ENCODE peak calls at places on chromosome 16, in nine cellular contexts. One of them, this sample, is unnamed.

GRCh38 chr16:71626018-71626857 is at the start of gene MARVELD3:
- DNase-seq in breast epithelium: peak
- DNase-seq in HepG2: peak
- DNase-seq in GM23338: peak
- DNase-seq in sigmoid colon: no peak
- DNase-seq in SK-N-MC: no peak
- DNase-seq in esophagus muscularis mucosa: no peak
- DNase-seq in transverse colon: peak
- DNase-seq in Panc1: no peak
- DNase-seq in this sample: peak

GRCh38 chr16:58249388-58249779 is 45.4 kb downstream of the PRSS54 start:
- DNase-seq in sigmoid colon: no peak
- DNase-seq in Panc1: no peak
- DNase-seq in esophagus muscularis mucosa: no peak
- DNase-seq in transverse colon: no peak
- DNase-seq in breast epithelium: no peak
- DNase-seq in HepG2: no peak
- DNase-seq in GM23338: no peak
- DNase-seq in SK-N-MC: no peak
- DNase-seq in this sample: no peak

GRCh38 chr16:67150833-67151396 is at the start of gene B3GNT9:
- DNase-seq in esophagus muscularis mucosa: no peak
- DNase-seq in Panc1: no peak
- DNase-seq in HepG2: peak
- DNase-seq in sigmoid colon: peak
- DNase-seq in transverse colon: peak
- DNase-seq in SK-N-MC: no peak
- DNase-seq in GM23338: peak
- DNase-seq in breast epithelium: no peak
- DNase-seq in this sample: peak

GRCh38 chr16:88633684-88634140 is 4.7 kb upstream of the IL17C start:
- DNase-seq in esophagus muscularis mucosa: no peak
- DNase-seq in HepG2: peak
- DNase-seq in Panc1: no peak
- DNase-seq in GM23338: peak
- DNase-seq in breast epithelium: no peak
- DNase-seq in SK-N-MC: no peak
- DNase-seq in sigmoid colon: no peak
- DNase-seq in transverse colon: peak
- DNase-seq in this sample: peak

GRCh38 chr16:86732621-86733297 is 154.4 kb downstream of the FOXL1 start:
- DNase-seq in breast epithelium: no peak
- DNase-seq in esophagus muscularis mucosa: no peak
- DNase-seq in HepG2: no peak
- DNase-seq in GM23338: peak
- DNase-seq in Panc1: no peak
- DNase-seq in SK-N-MC: no peak
- DNase-seq in sigmoid colon: peak
- DNase-seq in transverse colon: no peak
- DNase-seq in this sample: no peak

GRCh38 chr16:35431829-35432663 is 1972.6 kb downstream of the TP53TG3F start:
- DNase-seq in sigmoid colon: no peak
- DNase-seq in Panc1: peak
- DNase-seq in breast epithelium: no peak
- DNase-seq in esophagus muscularis mucosa: no peak
- DNase-seq in HepG2: no peak
- DNase-seq in transverse colon: no peak
- DNase-seq in SK-N-MC: no peak
- DNase-seq in GM23338: peak
- DNase-seq in this sample: no peak

GRCh38 chr16:19439483-19439882 is 21.8 kb downstream of the TMC5 start:
- DNase-seq in esophagus muscularis mucosa: no peak
- DNase-seq in HepG2: no peak
- DNase-seq in GM23338: no peak
- DNase-seq in sigmoid colon: no peak
- DNase-seq in breast epithelium: no peak
- DNase-seq in transverse colon: no peak
- DNase-seq in Panc1: no peak
- DNase-seq in SK-N-MC: no peak
- DNase-seq in this sample: no peak

GRCh38 chr16:8905168-8905762 is 23.1 kb downstream of the LITAFD start:
- DNase-seq in esophagus muscularis mucosa: no peak
- DNase-seq in Panc1: peak
- DNase-seq in SK-N-MC: no peak
- DNase-seq in GM23338: peak
- DNase-seq in HepG2: peak
- DNase-seq in sigmoid colon: no peak
- DNase-seq in transverse colon: no peak
- DNase-seq in breast epithelium: no peak
- DNase-seq in this sample: no peak

GRCh38 chr16:57616871-57617270 is 11.6 kb upstream of the ADGRG1 start:
- DNase-seq in sigmoid colon: peak
- DNase-seq in HepG2: no peak
- DNase-seq in GM23338: no peak
- DNase-seq in breast epithelium: no peak
- DNase-seq in SK-N-MC: no peak
- DNase-seq in transverse colon: no peak
- DNase-seq in esophagus muscularis mucosa: no peak
- DNase-seq in Panc1: no peak
- DNase-seq in this sample: peak

GRCh38 chr16:57318240-57318970 is 33.9 kb upstream of the PLLP start:
- DNase-seq in breast epithelium: no peak
- DNase-seq in esophagus muscularis mucosa: peak
- DNase-seq in SK-N-MC: no peak
- DNase-seq in Panc1: no peak
- DNase-seq in GM23338: peak
- DNase-seq in sigmoid colon: peak
- DNase-seq in HepG2: no peak
- DNase-seq in transverse colon: no peak
- DNase-seq in this sample: no peak

GRCh38 chr16:67256701-67257230 is 8.0 kb downstream of the SLC9A5 start:
- DNase-seq in SK-N-MC: no peak
- DNase-seq in breast epithelium: no peak
- DNase-seq in sigmoid colon: peak
- DNase-seq in transverse colon: no peak
- DNase-seq in HepG2: no peak
- DNase-seq in esophagus muscularis mucosa: no peak
- DNase-seq in Panc1: no peak
- DNase-seq in GM23338: no peak
- DNase-seq in this sample: no peak

GRCh38 chr16:19677403-19677802 is 40.6 kb downstream of the KNOP1 start:
- DNase-seq in SK-N-MC: no peak
- DNase-seq in Panc1: no peak
- DNase-seq in esophagus muscularis mucosa: no peak
- DNase-seq in transverse colon: no peak
- DNase-seq in breast epithelium: no peak
- DNase-seq in sigmoid colon: no peak
- DNase-seq in HepG2: no peak
- DNase-seq in GM23338: no peak
- DNase-seq in this sample: no peak

GRCh38 chr16:85554791-85555548 is 58.2 kb upstream of the GSE1 start:
- DNase-seq in transverse colon: peak
- DNase-seq in breast epithelium: no peak
- DNase-seq in GM23338: peak
- DNase-seq in Panc1: no peak
- DNase-seq in esophagus muscularis mucosa: no peak
- DNase-seq in sigmoid colon: peak
- DNase-seq in HepG2: no peak
- DNase-seq in SK-N-MC: no peak
- DNase-seq in this sample: peak
- TF ChIP-seq POLR2AphosphoS5 in transverse colon: peak
- TF ChIP-seq POLR2AphosphoS5 in breast epithelium: no peak
- TF ChIP-seq POLR2AphosphoS5 in GM23338: no peak
- TF ChIP-seq POLR2AphosphoS5 in Panc1: peak
- TF ChIP-seq POLR2AphosphoS5 in esophagus muscularis mucosa: peak
- TF ChIP-seq POLR2AphosphoS5 in sigmoid colon: peak
- TF ChIP-seq POLR2AphosphoS5 in HepG2: no peak
- TF ChIP-seq POLR2AphosphoS5 in SK-N-MC: no peak
- TF ChIP-seq POLR2AphosphoS5 in this sample: peak

GRCh38 chr16:74991268-74991592 is 6.3 kb upstream of the WDR59 start:
- DNase-seq in HepG2: no peak
- DNase-seq in transverse colon: no peak
- DNase-seq in esophagus muscularis mucosa: no peak
- DNase-seq in Panc1: no peak
- DNase-seq in SK-N-MC: no peak
- DNase-seq in GM23338: no peak
- DNase-seq in sigmoid colon: no peak
- DNase-seq in breast epithelium: no peak
- DNase-seq in this sample: no peak
- H3K27ac ChIP-seq in HepG2: peak
- H3K27ac ChIP-seq in transverse colon: peak
- H3K27ac ChIP-seq in esophagus muscularis mucosa: no peak
- H3K27ac ChIP-seq in Panc1: no peak
- H3K27ac ChIP-seq in SK-N-MC: no peak
- H3K27ac ChIP-seq in GM23338: no peak
- H3K27ac ChIP-seq in sigmoid colon: peak
- H3K27ac ChIP-seq in breast epithelium: peak
- H3K27ac ChIP-seq in this sample: peak

GRCh38 chr16:49278567-49278827 is 3.1 kb downstream of the CBLN1 start:
- DNase-seq in GM23338: no peak
- DNase-seq in HepG2: no peak
- DNase-seq in esophagus muscularis mucosa: no peak
- DNase-seq in breast epithelium: no peak
- DNase-seq in transverse colon: no peak
- DNase-seq in Panc1: no peak
- DNase-seq in sigmoid colon: no peak
- DNase-seq in SK-N-MC: no peak
- DNase-seq in this sample: no peak

GRCh38 chr16:49276646-49277385 is 4.8 kb downstream of the CBLN1 start:
- DNase-seq in transverse colon: no peak
- DNase-seq in Panc1: no peak
- DNase-seq in esophagus muscularis mucosa: peak
- DNase-seq in sigmoid colon: no peak
- DNase-seq in HepG2: no peak
- DNase-seq in GM23338: peak
- DNase-seq in SK-N-MC: no peak
- DNase-seq in breast epithelium: no peak
- DNase-seq in this sample: no peak

GRCh38 chr16:49277386-49277742 is 4.3 kb downstream of the CBLN1 start:
- DNase-seq in GM23338: peak
- DNase-seq in HepG2: no peak
- DNase-seq in SK-N-MC: no peak
- DNase-seq in Panc1: no peak
- DNase-seq in esophagus muscularis mucosa: peak
- DNase-seq in transverse colon: no peak
- DNase-seq in sigmoid colon: no peak
- DNase-seq in breast epithelium: no peak
- DNase-seq in this sample: no peak

GRCh38 chr16:49278944-49279725 is 2.5 kb downstream of the CBLN1 start:
- DNase-seq in HepG2: no peak
- DNase-seq in Panc1: no peak
- DNase-seq in GM23338: peak
- DNase-seq in sigmoid colon: no peak
- DNase-seq in SK-N-MC: no peak
- DNase-seq in transverse colon: no peak
- DNase-seq in esophagus muscularis mucosa: peak
- DNase-seq in breast epithelium: no peak
- DNase-seq in this sample: no peak

GRCh38 chr16:49277766-49278566 is 3.7 kb downstream of the CBLN1 start:
- DNase-seq in SK-N-MC: no peak
- DNase-seq in esophagus muscularis mucosa: peak
- DNase-seq in GM23338: peak
- DNase-seq in transverse colon: no peak
- DNase-seq in HepG2: no peak
- DNase-seq in sigmoid colon: no peak
- DNase-seq in Panc1: no peak
- DNase-seq in breast epithelium: no peak
- DNase-seq in this sample: no peak
- H3K4me3 ChIP-seq in SK-N-MC: no peak
- H3K4me3 ChIP-seq in esophagus muscularis mucosa: peak
- H3K4me3 ChIP-seq in GM23338: peak
- H3K4me3 ChIP-seq in transverse colon: no peak
- H3K4me3 ChIP-seq in HepG2: no peak
- H3K4me3 ChIP-seq in sigmoid colon: no peak
- H3K4me3 ChIP-seq in Panc1: no peak
- H3K4me3 ChIP-seq in breast epithelium: no peak
- H3K4me3 ChIP-seq in this sample: peak

GRCh38 chr16:30083216-30084055 is 7.6 kb downstream of the PPP4C start:
- DNase-seq in breast epithelium: no peak
- DNase-seq in transverse colon: no peak
- DNase-seq in Panc1: no peak
- DNase-seq in esophagus muscularis mucosa: no peak
- DNase-seq in SK-N-MC: no peak
- DNase-seq in sigmoid colon: no peak
- DNase-seq in HepG2: no peak
- DNase-seq in GM23338: no peak
- DNase-seq in this sample: no peak

GRCh38 chr16:30085247-30085646 is 6.5 kb downstream of the TBX6 start:
- DNase-seq in Panc1: no peak
- DNase-seq in esophagus muscularis mucosa: no peak
- DNase-seq in breast epithelium: no peak
- DNase-seq in SK-N-MC: no peak
- DNase-seq in GM23338: no peak
- DNase-seq in transverse colon: no peak
- DNase-seq in HepG2: no peak
- DNase-seq in sigmoid colon: no peak
- DNase-seq in this sample: no peak

GRCh38 chr16:30085820-30086219 is 5.9 kb downstream of the TBX6 start:
- DNase-seq in SK-N-MC: no peak
- DNase-seq in GM23338: no peak
- DNase-seq in breast epithelium: no peak
- DNase-seq in HepG2: no peak
- DNase-seq in Panc1: no peak
- DNase-seq in esophagus muscularis mucosa: no peak
- DNase-seq in sigmoid colon: no peak
- DNase-seq in transverse colon: no peak
- DNase-seq in this sample: no peak

GRCh38 chr16:30084816-30085159 is 6.9 kb downstream of the TBX6 start:
- DNase-seq in HepG2: no peak
- DNase-seq in Panc1: no peak
- DNase-seq in transverse colon: no peak
- DNase-seq in breast epithelium: no peak
- DNase-seq in SK-N-MC: no peak
- DNase-seq in GM23338: no peak
- DNase-seq in sigmoid colon: peak
- DNase-seq in esophagus muscularis mucosa: no peak
- DNase-seq in this sample: no peak

DNA sequence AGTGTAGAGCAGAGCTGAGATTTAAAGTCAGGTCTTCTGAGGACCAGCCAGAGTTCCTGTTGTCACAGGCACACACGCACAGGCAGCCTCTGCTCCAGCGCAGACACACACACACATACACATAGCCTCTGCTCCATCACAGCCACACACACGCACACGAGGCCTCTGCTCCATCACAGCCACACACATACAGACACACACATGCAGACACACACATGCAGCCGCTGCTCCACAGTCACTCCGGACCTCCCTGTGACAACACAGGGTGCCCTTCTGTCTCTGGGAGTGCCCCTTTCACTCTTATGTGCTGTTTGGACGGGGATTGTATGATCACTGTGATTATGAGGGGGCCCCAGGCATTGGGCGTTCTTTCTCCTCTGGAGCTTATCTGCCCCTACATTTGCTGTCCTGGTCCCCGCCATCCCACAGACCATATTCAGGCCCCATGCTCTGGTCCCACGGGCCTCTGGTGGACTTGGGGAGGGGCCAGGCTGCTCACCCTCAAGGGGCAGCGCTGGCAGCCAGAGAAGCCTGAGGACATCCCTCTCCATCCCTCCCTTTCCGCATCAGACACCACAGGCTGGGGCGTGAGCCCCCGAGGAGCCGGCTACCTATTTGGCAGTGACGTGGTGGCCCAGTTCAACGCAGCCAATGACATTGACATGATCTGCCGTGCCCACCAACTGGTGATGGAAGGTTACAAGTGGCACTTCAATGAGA is 7.5 kb downstream of the TBX6 start:
- DNase-seq in breast epithelium: no peak
- DNase-seq in GM23338: no peak
- DNase-seq in SK-N-MC: no peak
- DNase-seq in HepG2: no peak
- DNase-seq in sigmoid colon: no peak
- DNase-seq in transverse colon: no peak
- DNase-seq in Panc1: no peak
- DNase-seq in esophagus muscularis mucosa: no peak
- DNase-seq in this sample: no peak
- TF ChIP-seq POLR2AphosphoS5 in breast epithelium: no peak
- TF ChIP-seq POLR2AphosphoS5 in GM23338: no peak
- TF ChIP-seq POLR2AphosphoS5 in SK-N-MC: no peak
- TF ChIP-seq POLR2AphosphoS5 in HepG2: no peak
- TF ChIP-seq POLR2AphosphoS5 in sigmoid colon: no peak
- TF ChIP-seq POLR2AphosphoS5 in transverse colon: no peak
- TF ChIP-seq POLR2AphosphoS5 in Panc1: no peak
- TF ChIP-seq POLR2AphosphoS5 in esophagus muscularis mucosa: no peak
- TF ChIP-seq POLR2AphosphoS5 in this sample: no peak

This sample was measured in stomach.